ENCODE peak calls at places on chromosomes 2 and 18, in seven cellular contexts. P, B, H, M, Z, D and F are unnamed samples. For H3K9me3, the result is how much of the 10 kb centered on the place peaks cover.

GRCh38 chr2:200272320-200272719 is 34.2 kb upstream of the SPATS2L start:
- DNase-seq in P (no peak), B (no peak), H (no peak), M (no peak), Z (no peak), D (no peak), F (no peak)

GRCh38 chr2:152766908-152767307 is 48.5 kb downstream of the ARL6IP6 start:
- DNase-seq in P (no peak), B (peak), H (no peak), M (no peak), Z (no peak), D (no peak), F (peak)

GRCh38 chr2:238239552-238239871 is 326 bp downstream of the HES6 start:
- DNase-seq in P (no peak), B (peak), H (no peak), M (no peak), Z (no peak), D (no peak), F (no peak)

GRCh38 chr2:112050311-112050710 is 4.8 kb upstream of the TMEM87B start:
- DNase-seq in P (no peak), B (no peak), H (no peak), M (no peak), Z (no peak), D (no peak), F (no peak)

GRCh38 chr2:45287040-45287439 is 277.8 kb upstream of the SIX2 start:
- DNase-seq in P (no peak), B (peak), H (peak), M (no peak), Z (no peak), D (no peak), F (peak)

GRCh38 chr18:6755107-6755506 is 25.6 kb downstream of the ARHGAP28 start:
- DNase-seq in P (no peak), B (peak), H (no peak), M (no peak), Z (no peak), D (no peak), F (no peak)

GRCh38 chr2:227115761-227116160 is 48.2 kb downstream of the COL4A4 start:
- DNase-seq in P (no peak), B (no peak), H (no peak), M (no peak), Z (no peak), D (no peak), F (no peak)

GRCh38 chr18:9547767-9548166 is 66.6 kb downstream of the PPP4R1 start:
- DNase-seq in P (no peak), B (no peak), H (no peak), M (no peak), Z (no peak), D (no peak), F (no peak)

GRCh38 chr2:217151509-217152206 is 291.8 kb upstream of the TNP1 start:
- DNase-seq in P (no peak), B (no peak), H (no peak), M (no peak), Z (no peak), D (no peak), F (no peak)

GRCh38 chr2:166671235-166671634 is 177.2 kb upstream of the SCN7A start:
- DNase-seq in P (no peak), B (peak), H (no peak), M (no peak), Z (no peak), D (no peak), F (no peak)

GRCh38 chr2:237529452-237530402 is 36.6 kb upstream of the PRLH start:
- DNase-seq in P (no peak), B (no peak), H (no peak), M (no peak), Z (no peak), D (no peak), F (no peak)

GRCh38 chr18:74286106-74286856 is 5.5 kb downstream of the CYB5A start:
- DNase-seq in P (no peak), B (no peak), H (no peak), M (no peak), Z (no peak), D (no peak), F (no peak)

GRCh38 chr2:174339571-174339966 is 4.8 kb downstream of the SP9 start:
- DNase-seq in P (no peak), B (no peak), H (no peak), M (no peak), Z (no peak), D (no peak), F (no peak)

GRCh38 chr2:121527009-121527682 is 3.5 kb upstream of the RNU4ATAC start:
- DNase-seq in P (no peak), B (peak), H (no peak), M (no peak), Z (no peak), D (no peak), F (peak)

GRCh38 chr2:38239452-38239851 is 137.6 kb downstream of the ATL2 start:
- DNase-seq in P (no peak), B (peak), H (no peak), M (no peak), Z (no peak), D (peak), F (no peak)

GRCh38 chr2:185990861-185991525 is 252.4 kb downstream of the FSIP2 start:
- DNase-seq in P (no peak), B (peak), H (no peak), M (no peak), Z (no peak), D (no peak), F (no peak)

GRCh38 chr18:48161911-48162698 is 231.6 kb upstream of the SMAD2 start:
- DNase-seq in P (no peak), B (peak), H (no peak), M (no peak), Z (peak), D (no peak), F (no peak)

GRCh38 chr2:221635949-221636348 is 63.8 kb upstream of the EPHA4 start:
- DNase-seq in P (no peak), B (no peak), H (no peak), M (no peak), Z (no peak), D (no peak), F (no peak)

GRCh38 chr2:15243762-15244161 is 317.4 kb downstream of the NBAS start:
- DNase-seq in P (no peak), B (peak), H (no peak), M (no peak), Z (no peak), D (no peak), F (peak)

GRCh38 chr2:217092710-217093379 is 233.0 kb upstream of the TNP1 start:
- DNase-seq in P (no peak), B (no peak), H (no peak), M (no peak), Z (peak), D (no peak), F (no peak)

GRCh38 chr2:230721712-230722111 is 9.1 kb downstream of the CAB39 start:
- DNase-seq in P (no peak), B (peak), H (no peak), M (no peak), Z (no peak), D (no peak), F (no peak)

GRCh38 chr2:212863185-212863588 is 288.2 kb downstream of the IKZF2 start:
- DNase-seq in P (no peak), B (peak), H (no peak), M (no peak), Z (peak), D (no peak), F (peak)

GRCh38 chr2:9982248-9982647 is 30.8 kb downstream of the GRHL1 start:
- DNase-seq in P (no peak), B (peak), H (no peak), M (peak), Z (no peak), D (no peak), F (peak)

GRCh38 chr2:191499050-191499449 is 178.9 kb upstream of the NABP1 start:
- DNase-seq in P (no peak), B (no peak), H (no peak), M (no peak), Z (no peak), D (no peak), F (no peak)

GRCh38 chr2:191497822-191498221 is 180.1 kb upstream of the NABP1 start:
- DNase-seq in P (no peak), B (no peak), H (no peak), M (no peak), Z (no peak), D (no peak), F (no peak)

GRCh38 chr2:191500566-191501389 is 177.2 kb upstream of the NABP1 start:
- DNase-seq in P (no peak), B (peak), H (no peak), M (no peak), Z (no peak), D (no peak), F (peak)

GRCh38 chr2:191499874-191500565 is 177.9 kb upstream of the NABP1 start:
- DNase-seq in P (no peak), B (peak), H (no peak), M (no peak), Z (no peak), D (no peak), F (peak)

GRCh38 chr2:191501390-191502168 is 176.4 kb upstream of the NABP1 start:
- DNase-seq in P (no peak), B (peak), H (no peak), M (no peak), Z (no peak), D (no peak), F (peak)
- TF ChIP-seq CTCF in P (peak), B (peak), H (peak), M (peak), Z (peak), D (peak), F (peak)

GRCh38 chr2:169107645-169108044 is 38.3 kb downstream of the DHRS9 start:
- DNase-seq in P (no peak), B (no peak), H (no peak), M (no peak), Z (no peak), D (no peak), F (peak)
- H3K27ac ChIP-seq in P (no peak), B (no peak), H (no peak), M (no peak), Z (peak), D (no peak), F (no peak)

GRCh38 chr18:67117804-67118203 is 398.7 kb downstream of the DSEL start:
- DNase-seq in P (no peak), B (peak), H (no peak), M (no peak), Z (no peak), D (no peak), F (no peak)
- H3K9me3 ChIP-seq in P (under half), B (under half), H (under half), M (under half), Z (under half), D (under half), F (under half)

GRCh38 chr2:85216927-85217326 is 83.7 kb downstream of the TCF7L1 start:
- DNase-seq in P (no peak), B (no peak), H (no peak), M (no peak), Z (no peak), D (no peak), F (no peak)

GRCh38 chr2:85213404-85213803 is 80.2 kb downstream of the TCF7L1 start:
- DNase-seq in P (no peak), B (no peak), H (no peak), M (no peak), Z (no peak), D (no peak), F (no peak)

GRCh38 chr2:85216051-85216431 is 82.8 kb downstream of the TCF7L1 start:
- DNase-seq in P (no peak), B (no peak), H (no peak), M (no peak), Z (no peak), D (no peak), F (no peak)

GRCh38 chr2:85213893-85214512 is 80.8 kb downstream of the TCF7L1 start:
- DNase-seq in P (no peak), B (no peak), H (no peak), M (no peak), Z (no peak), D (no peak), F (no peak)

GRCh38 chr2:85215074-85216050 is 82.2 kb downstream of the TCF7L1 start:
- DNase-seq in P (no peak), B (peak), H (no peak), M (peak), Z (no peak), D (no peak), F (peak)
- TF ChIP-seq CTCF in P (no peak), B (no peak), H (no peak), M (no peak), Z (no peak), D (no peak), F (no peak)

DNA sequence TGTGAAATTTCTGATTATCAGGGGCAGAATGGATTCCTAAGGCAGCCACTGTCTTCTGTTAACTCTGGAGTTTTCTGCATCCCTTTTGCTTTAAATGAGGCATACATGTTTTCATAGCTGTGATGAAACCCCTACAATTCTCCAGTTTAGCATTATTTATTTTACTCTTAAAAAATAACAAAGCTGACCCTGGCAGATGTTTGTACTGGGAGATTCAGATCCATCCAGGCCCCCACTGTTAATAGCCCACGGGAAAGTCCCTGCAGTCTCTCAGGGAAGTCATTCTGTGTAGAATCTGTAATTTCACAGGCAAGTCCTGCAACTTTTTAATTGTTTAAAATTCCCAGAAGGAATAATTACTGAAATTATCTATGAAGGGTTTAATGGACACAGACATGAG is 343 bp upstream of the SULT1C4 start:
- DNase-seq in P (no peak), B (peak), H (no peak), M (no peak), Z (no peak), D (no peak), F (no peak)
- H3K27ac ChIP-seq in P (peak), B (no peak), H (no peak), M (peak), Z (peak), D (peak), F (peak)

DNA sequence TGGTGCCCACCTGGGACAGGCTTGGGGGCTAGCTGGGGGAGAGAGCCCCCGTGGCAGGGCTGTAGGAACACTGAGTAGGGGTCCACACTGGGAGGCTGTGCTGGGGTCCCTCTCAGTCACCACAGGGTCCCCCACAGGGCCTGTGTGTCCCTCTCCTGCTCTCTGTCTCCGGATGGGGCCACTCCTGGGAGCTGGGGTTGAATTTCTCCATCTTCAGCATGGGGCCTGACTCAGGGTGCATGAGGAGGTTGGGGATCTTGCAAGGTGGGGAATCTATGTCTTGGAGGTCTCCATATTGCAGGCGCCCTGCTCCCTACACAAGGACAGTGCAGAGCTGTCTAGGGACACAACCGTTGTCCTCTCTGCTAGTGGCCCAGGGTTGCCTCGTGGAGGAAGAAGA is 78.7 kb upstream of the HDAC4 start:
- DNase-seq in P (peak), B (no peak), H (no peak), M (no peak), Z (no peak), D (no peak), F (no peak)
- H3K9me3 ChIP-seq in P (under half), B (under half), H (under half), M (under half), Z (under half), D (under half), F (under half)

GRCh38 chr2:99554238-99554637 is 64.4 kb upstream of the REV1 start:
- DNase-seq in P (no peak), B (no peak), H (no peak), M (no peak), Z (no peak), D (no peak), F (peak)
- TF ChIP-seq CTCF in P (no peak), B (no peak), H (no peak), M (no peak), Z (no peak), D (no peak), F (peak)